ENCODE peak calls at places on chromosomes 16 and 17, in six cellular contexts. X is right lobe of liver, F is cardiac muscle cell, H is IMR-90, Q is tibial nerve, S is Peyer's patch. J is an unnamed sample. For H3K4me1, the result is how much of the 10 kb centered on the place peaks cover.

GRCh38 chr16:59192551-59193199 is 458.6 kb upstream of the GOT2 start:
- DNase-seq in F (no peak), X (no peak), H (peak), Q (no peak), S (no peak), J (no peak)

GRCh38 chr17:16909887-16910286 is 62.0 kb downstream of the TNFRSF13B start:
- DNase-seq in S (no peak), X (no peak), Q (no peak), H (no peak), F (no peak), J (no peak)

GRCh38 chr17:78611636-78612035 is 34.4 kb upstream of the DNAH17 start:
- DNase-seq in H (peak), X (no peak), S (no peak), F (peak), Q (no peak), J (peak)

GRCh38 chr16:64417711-64418227 is 704.1 kb downstream of the CDH11 start:
- DNase-seq in F (peak), S (no peak), X (no peak), H (peak), Q (no peak), J (no peak)

GRCh38 chr17:3497101-3497500 is 21.3 kb downstream of the ASPA start:
- DNase-seq in S (no peak), Q (no peak), H (no peak), F (no peak), X (no peak), J (no peak)

GRCh38 chr16:88369447-88370008 is 13.2 kb upstream of the ZNF469 start:
- DNase-seq in Q (no peak), F (no peak), S (no peak), X (peak), H (no peak), J (peak)

GRCh38 chr17:10357768-10358167 is 15.0 kb downstream of the MYH13 start:
- DNase-seq in H (no peak), F (no peak), X (no peak), S (no peak), Q (no peak), J (no peak)

GRCh38 chr16:68079616-68080344 is 5.4 kb upstream of the NFATC3 start:
- DNase-seq in S (peak), Q (peak), F (peak), X (peak), H (no peak), J (peak)

GRCh38 chr16:85484337-85485295 is 128.5 kb upstream of the GSE1 start:
- DNase-seq in H (no peak), Q (no peak), F (no peak), S (no peak), X (no peak), J (no peak)

GRCh38 chr16:56288019-56288418 is 96.7 kb downstream of the GNAO1 start:
- DNase-seq in F (no peak), X (no peak), Q (no peak), S (no peak), H (no peak), J (no peak)

GRCh38 chr17:1976000-1976682 is 49.0 kb downstream of the RTN4RL1 start:
- DNase-seq in S (no peak), Q (no peak), F (no peak), X (no peak), H (no peak), J (no peak)

GRCh38 chr16:53999841-54000240 is 286.7 kb downstream of the IRX3 start:
- DNase-seq in X (no peak), Q (no peak), H (peak), F (no peak), S (no peak), J (no peak)

GRCh38 chr16:67006930-67007658 is 18.7 kb downstream of the CES4A start:
- DNase-seq in F (peak), H (peak), X (no peak), Q (no peak), S (no peak), J (no peak)

GRCh38 chr17:35684046-35684802 is 47.2 kb upstream of the RASL10B start:
- DNase-seq in Q (no peak), H (peak), S (no peak), F (peak), X (no peak), J (no peak)

GRCh38 chr16:54815177-54815576 is 115.5 kb upstream of the IRX5 start:
- DNase-seq in F (no peak), S (no peak), H (no peak), X (no peak), Q (no peak), J (no peak)

GRCh38 chr16:3980311-3981111 is 100.0 kb upstream of the CREBBP start:
- DNase-seq in F (peak), H (peak), S (no peak), X (no peak), Q (no peak), J (no peak)

GRCh38 chr17:65918450-65918849 is 273.5 kb downstream of the CEP112 start:
- DNase-seq in S (no peak), F (peak), X (no peak), Q (no peak), H (no peak), J (no peak)

GRCh38 chr16:68395806-68396205 is 52.5 kb downstream of the SMPD3 start:
- DNase-seq in S (no peak), Q (no peak), F (no peak), H (no peak), X (peak), J (peak)

GRCh38 chr16:11097782-11098167 is 153.4 kb downstream of the CLEC16A start:
- DNase-seq in S (no peak), X (no peak), F (no peak), H (no peak), Q (no peak), J (no peak)
- H3K27ac ChIP-seq in S (no peak), X (no peak), F (no peak), H (no peak), Q (no peak), J (no peak)

GRCh38 chr16:8109510-8110369 is 480.6 kb downstream of the TMEM114 start:
- DNase-seq in Q (no peak), S (no peak), X (no peak), F (no peak), H (no peak), J (no peak)
- H3K4me1 ChIP-seq in Q (under half), S (under half), X (under half), F (under half), H (under half), J (under half)

GRCh38 chr17:81199482-81199830 is 23.3 kb downstream of the CEP131 start:
- DNase-seq in X (no peak), F (no peak), S (no peak), H (no peak), Q (no peak), J (no peak)

GRCh38 chr17:81198826-81199481 is 23.8 kb downstream of the CEP131 start:
- DNase-seq in H (no peak), X (no peak), S (no peak), Q (no peak), F (no peak), J (no peak)

GRCh38 chr17:81202318-81202717 is 20.4 kb downstream of the CEP131 start:
- DNase-seq in H (no peak), Q (no peak), X (no peak), F (no peak), S (no peak), J (no peak)

GRCh38 chr17:81200201-81200600 is 22.6 kb downstream of the CEP131 start:
- DNase-seq in X (no peak), Q (no peak), F (no peak), S (no peak), H (no peak), J (no peak)

GRCh38 chr17:81200695-81201580 is 21.8 kb downstream of the CEP131 start:
- DNase-seq in X (no peak), S (no peak), Q (peak), F (peak), H (peak), J (no peak)
- TF ChIP-seq CTCF in X (peak), S (peak), Q (peak), F (peak), H (peak), J (peak)

GRCh38 chr16:46971271-46971670 is 2.2 kb downstream of the DNAJA2 start:
- DNase-seq in S (no peak), X (no peak), H (no peak), Q (no peak), F (no peak), J (no peak)
- H3K27ac ChIP-seq in S (no peak), X (no peak), H (no peak), Q (no peak), F (no peak), J (no peak)

GRCh38 chr16:1323296-1324239 is 9.9 kb upstream of the BAIAP3 start:
- DNase-seq in F (no peak), X (no peak), S (no peak), H (no peak), Q (no peak), J (no peak)

GRCh38 chr16:1319041-1319440 is 9.6 kb downstream of the UBE2I start:
- DNase-seq in Q (no peak), S (no peak), H (no peak), X (no peak), F (no peak), J (no peak)

GRCh38 chr16:1318268-1318545 is 8.8 kb downstream of the UBE2I start:
- DNase-seq in Q (no peak), H (no peak), S (no peak), X (no peak), F (no peak), J (no peak)

GRCh38 chr16:1322407-1322806 is 11.0 kb upstream of the BAIAP3 start:
- DNase-seq in Q (no peak), X (no peak), F (no peak), H (no peak), S (no peak), J (no peak)

GRCh38 chr16:1320658-1321240 is 11.3 kb downstream of the UBE2I start:
- DNase-seq in Q (no peak), S (no peak), F (no peak), X (no peak), H (no peak), J (no peak)
- H3K4me1 ChIP-seq in Q (under half), S (under half), F (under half), X (under half), H (under half), J (under half)